ENCODE peak calls at places on chromosomes 6 and 20, in seven cellular contexts. One of them, this sample, is unnamed.

GRCh38 chr6:26087284-26088115 is at the start of gene HFE:
- DNase-seq in GM13976: peak
- DNase-seq in brain microvascular endothelial cell: peak
- DNase-seq in heart right ventricle: peak
- DNase-seq in CD4-positive, alpha-beta T cell: peak
- DNase-seq in GM20000: peak
- DNase-seq in epithelial cell of esophagus: peak
- DNase-seq in this sample: no peak

GRCh38 chr6:12977851-12978250 is 261.3 kb downstream of the PHACTR1 start:
- DNase-seq in brain microvascular endothelial cell: no peak
- DNase-seq in GM13976: no peak
- DNase-seq in GM20000: no peak
- DNase-seq in heart right ventricle: no peak
- DNase-seq in epithelial cell of esophagus: no peak
- DNase-seq in CD4-positive, alpha-beta T cell: no peak
- DNase-seq in this sample: no peak

GRCh38 chr20:5918856-5919633 is 31.3 kb downstream of the TRMT6 start:
- DNase-seq in GM20000: no peak
- DNase-seq in GM13976: no peak
- DNase-seq in epithelial cell of esophagus: peak
- DNase-seq in heart right ventricle: no peak
- DNase-seq in CD4-positive, alpha-beta T cell: no peak
- DNase-seq in brain microvascular endothelial cell: peak
- DNase-seq in this sample: peak

GRCh38 chr6:108800510-108800909 is 47.7 kb upstream of the ARMC2 start:
- DNase-seq in epithelial cell of esophagus: no peak
- DNase-seq in CD4-positive, alpha-beta T cell: no peak
- DNase-seq in heart right ventricle: no peak
- DNase-seq in GM20000: no peak
- DNase-seq in GM13976: no peak
- DNase-seq in brain microvascular endothelial cell: no peak
- DNase-seq in this sample: no peak

GRCh38 chr20:24915892-24916291 is 33.2 kb upstream of the CST7 start:
- DNase-seq in GM20000: no peak
- DNase-seq in epithelial cell of esophagus: no peak
- DNase-seq in heart right ventricle: no peak
- DNase-seq in GM13976: peak
- DNase-seq in brain microvascular endothelial cell: no peak
- DNase-seq in CD4-positive, alpha-beta T cell: no peak
- DNase-seq in this sample: no peak

GRCh38 chr6:42571611-42572342 is 7.9 kb downstream of the UBR2 start:
- DNase-seq in brain microvascular endothelial cell: no peak
- DNase-seq in GM13976: no peak
- DNase-seq in CD4-positive, alpha-beta T cell: no peak
- DNase-seq in epithelial cell of esophagus: no peak
- DNase-seq in GM20000: no peak
- DNase-seq in heart right ventricle: no peak
- DNase-seq in this sample: no peak

GRCh38 chr20:32077192-32077591 is 25.1 kb downstream of the HCK start:
- DNase-seq in CD4-positive, alpha-beta T cell: no peak
- DNase-seq in GM13976: no peak
- DNase-seq in brain microvascular endothelial cell: no peak
- DNase-seq in epithelial cell of esophagus: no peak
- DNase-seq in heart right ventricle: no peak
- DNase-seq in GM20000: no peak
- DNase-seq in this sample: no peak

GRCh38 chr20:44776977-44777376 is 31.3 kb downstream of the KCNK15 start:
- DNase-seq in GM20000: no peak
- DNase-seq in CD4-positive, alpha-beta T cell: no peak
- DNase-seq in heart right ventricle: peak
- DNase-seq in GM13976: no peak
- DNase-seq in brain microvascular endothelial cell: peak
- DNase-seq in epithelial cell of esophagus: peak
- DNase-seq in this sample: no peak

GRCh38 chr6:45450801-45451200 is 73.1 kb upstream of the SUPT3H start:
- DNase-seq in GM20000: no peak
- DNase-seq in GM13976: no peak
- DNase-seq in brain microvascular endothelial cell: no peak
- DNase-seq in epithelial cell of esophagus: no peak
- DNase-seq in heart right ventricle: no peak
- DNase-seq in CD4-positive, alpha-beta T cell: no peak
- DNase-seq in this sample: no peak

GRCh38 chr6:34099878-34100277 is 46.0 kb downstream of the GRM4 start:
- DNase-seq in CD4-positive, alpha-beta T cell: no peak
- DNase-seq in epithelial cell of esophagus: no peak
- DNase-seq in GM20000: no peak
- DNase-seq in GM13976: no peak
- DNase-seq in brain microvascular endothelial cell: no peak
- DNase-seq in heart right ventricle: no peak
- DNase-seq in this sample: no peak

GRCh38 chr6:151063339-151063738 is 176.4 kb upstream of the AKAP12 start:
- DNase-seq in heart right ventricle: no peak
- DNase-seq in epithelial cell of esophagus: peak
- DNase-seq in CD4-positive, alpha-beta T cell: no peak
- DNase-seq in GM20000: no peak
- DNase-seq in GM13976: no peak
- DNase-seq in brain microvascular endothelial cell: no peak
- DNase-seq in this sample: no peak

GRCh38 chr6:127737009-127737486 is 160.1 kb downstream of the C6orf58 start:
- DNase-seq in epithelial cell of esophagus: peak
- DNase-seq in CD4-positive, alpha-beta T cell: no peak
- DNase-seq in GM20000: peak
- DNase-seq in GM13976: peak
- DNase-seq in heart right ventricle: peak
- DNase-seq in brain microvascular endothelial cell: peak
- DNase-seq in this sample: peak

GRCh38 chr6:37110455-37111155 is 59.3 kb upstream of the PIM1 start:
- DNase-seq in epithelial cell of esophagus: no peak
- DNase-seq in GM20000: peak
- DNase-seq in GM13976: peak
- DNase-seq in heart right ventricle: no peak
- DNase-seq in brain microvascular endothelial cell: no peak
- DNase-seq in CD4-positive, alpha-beta T cell: no peak
- DNase-seq in this sample: no peak

GRCh38 chr6:157274116-157274470 is 49.2 kb downstream of the TMEM242 start:
- DNase-seq in CD4-positive, alpha-beta T cell: no peak
- DNase-seq in brain microvascular endothelial cell: no peak
- DNase-seq in heart right ventricle: no peak
- DNase-seq in GM13976: no peak
- DNase-seq in GM20000: no peak
- DNase-seq in epithelial cell of esophagus: no peak
- DNase-seq in this sample: no peak

GRCh38 chr6:85460154-85460950 is 10.5 kb downstream of the NT5E start:
- DNase-seq in epithelial cell of esophagus: no peak
- DNase-seq in GM13976: no peak
- DNase-seq in CD4-positive, alpha-beta T cell: no peak
- DNase-seq in brain microvascular endothelial cell: no peak
- DNase-seq in heart right ventricle: no peak
- DNase-seq in GM20000: no peak
- DNase-seq in this sample: no peak

GRCh38 chr20:16580127-16580526 is 6.9 kb upstream of the KIF16B start:
- DNase-seq in CD4-positive, alpha-beta T cell: no peak
- DNase-seq in GM13976: no peak
- DNase-seq in heart right ventricle: peak
- DNase-seq in brain microvascular endothelial cell: peak
- DNase-seq in GM20000: no peak
- DNase-seq in epithelial cell of esophagus: peak
- DNase-seq in this sample: peak

DNA sequence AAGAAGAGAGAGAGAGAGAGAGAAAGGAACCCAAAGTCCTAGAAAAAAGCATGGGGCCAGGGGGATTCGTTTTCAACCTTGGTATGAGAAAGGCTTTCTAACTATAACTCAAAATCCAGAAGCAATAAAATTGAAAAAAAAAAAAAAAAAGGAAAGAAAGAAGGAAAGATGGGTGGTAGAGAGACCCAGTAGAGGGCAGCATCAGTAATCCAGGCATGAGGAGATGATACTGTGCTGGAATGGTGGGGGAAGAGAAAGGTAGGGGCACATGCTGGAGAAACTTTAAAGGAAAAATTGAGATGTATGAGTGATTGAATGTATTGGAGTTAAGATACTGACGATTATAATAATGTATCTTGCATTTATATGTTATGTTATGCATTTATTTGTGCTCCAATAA is 1040.7 kb upstream of the FLRT3 start:
- DNase-seq in GM13976: no peak
- DNase-seq in GM20000: no peak
- DNase-seq in brain microvascular endothelial cell: no peak
- DNase-seq in epithelial cell of esophagus: no peak
- DNase-seq in CD4-positive, alpha-beta T cell: no peak
- DNase-seq in heart right ventricle: no peak
- DNase-seq in this sample: no peak
- TF ChIP-seq CTCF in GM13976: no peak
- TF ChIP-seq CTCF in GM20000: no peak
- TF ChIP-seq CTCF in brain microvascular endothelial cell: peak
- TF ChIP-seq CTCF in epithelial cell of esophagus: no peak
- TF ChIP-seq CTCF in CD4-positive, alpha-beta T cell: no peak
- TF ChIP-seq CTCF in heart right ventricle: no peak
- TF ChIP-seq CTCF in this sample: peak

DNA sequence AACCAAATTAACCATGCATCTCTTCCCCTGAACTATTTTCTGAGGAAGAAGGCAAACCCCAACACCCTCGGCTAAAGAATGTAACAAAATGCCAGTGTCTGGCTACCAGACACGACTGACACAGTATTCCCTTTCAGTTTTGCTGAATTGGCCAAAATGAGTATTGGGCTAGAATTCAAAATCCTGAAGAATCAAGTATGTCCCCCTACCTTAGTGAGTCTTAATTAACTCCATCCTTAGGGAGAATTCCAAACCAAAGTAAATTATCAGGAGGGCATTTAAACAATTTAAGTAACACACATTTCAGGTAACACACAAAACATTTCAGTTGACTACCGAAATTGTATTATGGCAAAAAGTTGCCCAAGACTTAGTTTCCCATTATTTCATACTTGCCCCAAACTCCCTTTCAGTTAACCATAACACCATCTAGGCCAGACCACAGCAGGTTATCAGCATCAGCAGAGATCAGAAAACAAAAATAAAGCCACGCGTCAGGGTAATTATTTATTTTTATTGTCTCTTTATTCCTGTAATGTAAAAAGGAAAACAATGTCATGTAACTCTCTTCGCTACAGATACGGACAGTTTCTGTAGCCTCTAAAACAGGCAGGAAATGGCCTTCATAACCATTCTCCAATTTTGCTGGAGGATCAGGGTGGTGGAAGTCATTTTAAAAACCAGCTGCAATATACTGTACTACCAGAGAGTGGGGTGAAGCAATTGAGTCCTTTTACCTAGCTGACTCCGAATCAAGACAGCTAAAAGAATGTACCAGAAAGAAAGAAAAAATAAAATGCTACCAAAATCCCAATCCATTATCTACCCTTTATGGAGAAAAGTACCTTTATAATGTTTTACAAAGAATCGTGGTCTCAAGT is 1.9 kb downstream of the SNX5 start:
- DNase-seq in GM13976: no peak
- DNase-seq in CD4-positive, alpha-beta T cell: no peak
- DNase-seq in brain microvascular endothelial cell: peak
- DNase-seq in epithelial cell of esophagus: peak
- DNase-seq in heart right ventricle: no peak
- DNase-seq in GM20000: peak
- DNase-seq in this sample: no peak
- TF ChIP-seq CTCF in GM13976: no peak
- TF ChIP-seq CTCF in CD4-positive, alpha-beta T cell: peak
- TF ChIP-seq CTCF in brain microvascular endothelial cell: peak
- TF ChIP-seq CTCF in epithelial cell of esophagus: peak
- TF ChIP-seq CTCF in heart right ventricle: no peak
- TF ChIP-seq CTCF in GM20000: no peak
- TF ChIP-seq CTCF in this sample: peak

DNA sequence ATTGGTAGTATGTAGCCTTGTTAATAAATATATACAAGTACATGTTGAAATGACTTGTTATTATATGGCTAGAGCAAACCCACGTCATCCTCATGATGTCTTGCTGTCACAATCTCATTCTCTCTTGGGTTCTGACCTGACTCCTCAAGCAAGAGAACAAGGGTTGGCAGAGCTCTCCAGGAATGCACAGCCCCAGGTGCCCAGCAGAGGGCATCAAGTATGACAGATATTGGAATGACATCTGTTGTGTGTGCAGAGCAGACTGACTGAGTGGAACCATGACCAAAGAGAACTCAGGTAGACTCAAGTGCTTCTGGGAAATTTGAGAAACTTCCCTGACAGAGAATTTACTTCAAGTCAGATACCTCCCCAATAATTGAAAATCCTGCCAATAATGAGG is 90.6 kb downstream of the PAX1 start:
- DNase-seq in GM13976: no peak
- DNase-seq in epithelial cell of esophagus: no peak
- DNase-seq in CD4-positive, alpha-beta T cell: no peak
- DNase-seq in GM20000: no peak
- DNase-seq in brain microvascular endothelial cell: no peak
- DNase-seq in heart right ventricle: no peak
- DNase-seq in this sample: no peak
- TF ChIP-seq CTCF in GM13976: peak
- TF ChIP-seq CTCF in epithelial cell of esophagus: no peak
- TF ChIP-seq CTCF in CD4-positive, alpha-beta T cell: no peak
- TF ChIP-seq CTCF in GM20000: no peak
- TF ChIP-seq CTCF in brain microvascular endothelial cell: no peak
- TF ChIP-seq CTCF in heart right ventricle: no peak
- TF ChIP-seq CTCF in this sample: no peak

DNA sequence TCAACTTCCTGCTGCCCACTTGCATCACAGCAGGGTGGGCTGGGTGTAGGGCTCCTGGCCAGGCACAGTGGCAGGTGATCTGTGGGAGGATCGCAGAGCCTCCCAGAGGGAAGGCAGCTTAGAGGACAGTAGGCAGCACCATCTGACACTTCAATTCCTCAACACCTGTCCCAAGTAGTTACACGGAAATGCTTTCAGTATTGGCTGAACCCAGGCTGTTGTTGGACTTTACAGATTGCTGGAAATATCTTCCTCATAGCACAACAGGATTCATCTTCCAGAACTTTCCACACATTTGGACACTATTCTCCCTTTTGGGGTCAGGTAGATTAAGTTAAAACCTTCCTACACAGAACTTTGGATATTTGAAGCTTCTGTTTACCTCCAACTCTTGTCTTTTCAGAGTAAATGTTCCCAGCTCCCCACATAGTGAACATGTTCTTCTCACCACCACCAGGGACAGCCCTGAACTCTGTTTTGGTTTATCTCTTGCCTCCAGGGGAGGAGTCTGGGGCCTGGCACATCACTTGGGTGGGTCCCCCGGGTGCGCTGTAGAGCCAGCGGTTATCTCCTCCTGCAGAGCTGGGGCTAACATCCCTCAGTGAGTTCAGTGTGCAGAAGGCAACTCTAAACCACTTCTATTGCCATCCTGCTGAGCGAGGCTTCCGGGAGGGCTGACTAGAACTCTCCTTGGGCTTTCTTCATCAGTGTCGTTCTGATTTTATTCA is 3.5 kb upstream of the SLC22A2 start:
- DNase-seq in GM13976: no peak
- DNase-seq in heart right ventricle: no peak
- DNase-seq in CD4-positive, alpha-beta T cell: no peak
- DNase-seq in epithelial cell of esophagus: no peak
- DNase-seq in GM20000: no peak
- DNase-seq in brain microvascular endothelial cell: no peak
- DNase-seq in this sample: no peak
- TF ChIP-seq CTCF in GM13976: no peak
- TF ChIP-seq CTCF in heart right ventricle: no peak
- TF ChIP-seq CTCF in CD4-positive, alpha-beta T cell: no peak
- TF ChIP-seq CTCF in epithelial cell of esophagus: peak
- TF ChIP-seq CTCF in GM20000: no peak
- TF ChIP-seq CTCF in brain microvascular endothelial cell: no peak
- TF ChIP-seq CTCF in this sample: no peak